ENCODE peak calls at places on chromosomes 1 and 21, in ten cellular contexts. One of them, this sample, is unnamed.

GRCh38 chr1:94690033-94690712 is 130.0 kb upstream of the SLC44A3 start:
- DNase-seq in PC-3: no peak
- DNase-seq in left ventricle myocardium inferior: no peak
- DNase-seq in GM13977: no peak
- DNase-seq in fibroblast of mammary gland: peak; percentile 92
- DNase-seq in GM12865: no peak
- DNase-seq in HFF-Myc: no peak
- DNase-seq in body of pancreas: no peak
- DNase-seq in OCI-LY7: no peak
- DNase-seq in astrocyte of the cerebellum: peak; percentile 93
- DNase-seq in this sample: peak; percentile 95

GRCh38 chr1:158646465-158646864 is 40.0 kb downstream of the SPTA1 start:
- DNase-seq in PC-3: no peak
- DNase-seq in left ventricle myocardium inferior: no peak
- DNase-seq in GM13977: no peak
- DNase-seq in fibroblast of mammary gland: no peak
- DNase-seq in GM12865: no peak
- DNase-seq in HFF-Myc: no peak
- DNase-seq in body of pancreas: no peak
- DNase-seq in OCI-LY7: no peak
- DNase-seq in astrocyte of the cerebellum: no peak
- DNase-seq in this sample: no peak

GRCh38 chr1:110616587-110616986 is 10.4 kb upstream of the KCNA2 start:
- DNase-seq in PC-3: peak; percentile 27
- DNase-seq in left ventricle myocardium inferior: no peak
- DNase-seq in GM13977: no peak
- DNase-seq in fibroblast of mammary gland: peak; percentile 23
- DNase-seq in GM12865: no peak
- DNase-seq in HFF-Myc: no peak
- DNase-seq in body of pancreas: no peak
- DNase-seq in OCI-LY7: no peak
- DNase-seq in astrocyte of the cerebellum: no peak
- DNase-seq in this sample: peak; percentile 8

GRCh38 chr1:179016694-179017382 is 8.9 kb upstream of the FAM20B start:
- DNase-seq in PC-3: peak; percentile 93
- DNase-seq in left ventricle myocardium inferior: peak; percentile 86
- DNase-seq in GM13977: no peak
- DNase-seq in fibroblast of mammary gland: peak; percentile 94
- DNase-seq in GM12865: no peak
- DNase-seq in HFF-Myc: peak; percentile 87
- DNase-seq in body of pancreas: peak; percentile 65
- DNase-seq in OCI-LY7: no peak
- DNase-seq in astrocyte of the cerebellum: peak; percentile 81
- DNase-seq in this sample: peak; percentile 89

GRCh38 chr1:178494569-178494971 is 2.2 kb downstream of the CLEC20A start:
- DNase-seq in PC-3: no peak
- DNase-seq in left ventricle myocardium inferior: no peak
- DNase-seq in GM13977: no peak
- DNase-seq in fibroblast of mammary gland: no peak
- DNase-seq in GM12865: no peak
- DNase-seq in HFF-Myc: no peak
- DNase-seq in body of pancreas: no peak
- DNase-seq in OCI-LY7: no peak
- DNase-seq in astrocyte of the cerebellum: no peak
- DNase-seq in this sample: no peak

GRCh38 chr1:213523781-213524398 is 463.9 kb upstream of the PROX1 start:
- DNase-seq in PC-3: no peak
- DNase-seq in left ventricle myocardium inferior: peak; percentile 31
- DNase-seq in GM13977: no peak
- DNase-seq in fibroblast of mammary gland: no peak
- DNase-seq in GM12865: no peak
- DNase-seq in HFF-Myc: no peak
- DNase-seq in body of pancreas: no peak
- DNase-seq in OCI-LY7: no peak
- DNase-seq in astrocyte of the cerebellum: no peak
- DNase-seq in this sample: no peak

GRCh38 chr1:79193211-79194079 is 186.9 kb upstream of the ADGRL4 start:
- DNase-seq in PC-3: peak; percentile 84
- DNase-seq in left ventricle myocardium inferior: no peak
- DNase-seq in GM13977: no peak
- DNase-seq in fibroblast of mammary gland: peak; percentile 70
- DNase-seq in GM12865: peak; percentile 48
- DNase-seq in HFF-Myc: no peak
- DNase-seq in body of pancreas: no peak
- DNase-seq in OCI-LY7: peak; percentile 7
- DNase-seq in astrocyte of the cerebellum: no peak
- DNase-seq in this sample: peak; percentile 33

GRCh38 chr1:156347337-156347736 is 9.0 kb downstream of the TSACC start:
- DNase-seq in PC-3: no peak
- DNase-seq in left ventricle myocardium inferior: no peak
- DNase-seq in GM13977: no peak
- DNase-seq in fibroblast of mammary gland: peak; percentile 92
- DNase-seq in GM12865: no peak
- DNase-seq in HFF-Myc: peak; percentile 72
- DNase-seq in body of pancreas: no peak
- DNase-seq in OCI-LY7: no peak
- DNase-seq in astrocyte of the cerebellum: no peak
- DNase-seq in this sample: peak; percentile 88

GRCh38 chr1:14326857-14327256 is 271.6 kb upstream of the KAZN start:
- DNase-seq in PC-3: no peak
- DNase-seq in left ventricle myocardium inferior: no peak
- DNase-seq in GM13977: no peak
- DNase-seq in fibroblast of mammary gland: no peak
- DNase-seq in GM12865: no peak
- DNase-seq in HFF-Myc: no peak
- DNase-seq in body of pancreas: no peak
- DNase-seq in OCI-LY7: no peak
- DNase-seq in astrocyte of the cerebellum: no peak
- DNase-seq in this sample: no peak

GRCh38 chr1:194658090-194658439 is 1471.7 kb upstream of the B3GALT2 start:
- DNase-seq in PC-3: peak; percentile 78
- DNase-seq in left ventricle myocardium inferior: no peak
- DNase-seq in GM13977: no peak
- DNase-seq in fibroblast of mammary gland: peak; percentile 3
- DNase-seq in GM12865: peak; percentile 11
- DNase-seq in HFF-Myc: peak; percentile 46
- DNase-seq in body of pancreas: no peak
- DNase-seq in OCI-LY7: no peak
- DNase-seq in astrocyte of the cerebellum: peak; percentile 72
- DNase-seq in this sample: peak; percentile 72

GRCh38 chr1:229093546-229094336 is 177.2 kb upstream of the RAB4A start:
- DNase-seq in PC-3: peak; percentile 92
- DNase-seq in left ventricle myocardium inferior: no peak
- DNase-seq in GM13977: no peak
- DNase-seq in fibroblast of mammary gland: no peak
- DNase-seq in GM12865: no peak
- DNase-seq in HFF-Myc: no peak
- DNase-seq in body of pancreas: peak; percentile 76
- DNase-seq in OCI-LY7: no peak
- DNase-seq in astrocyte of the cerebellum: no peak
- DNase-seq in this sample: no peak

GRCh38 chr1:179883040-179883501 is 986 bp downstream of the TOR1AIP1 start:
- DNase-seq in PC-3: no peak
- DNase-seq in left ventricle myocardium inferior: no peak
- DNase-seq in GM13977: peak; percentile 21
- DNase-seq in fibroblast of mammary gland: no peak
- DNase-seq in GM12865: peak; percentile 75
- DNase-seq in HFF-Myc: no peak
- DNase-seq in body of pancreas: no peak
- DNase-seq in OCI-LY7: peak; percentile 75
- DNase-seq in astrocyte of the cerebellum: no peak
- DNase-seq in this sample: no peak

GRCh38 chr1:203131548-203132200 is 4.1 kb downstream of the ADORA1 start:
- DNase-seq in PC-3: no peak
- DNase-seq in left ventricle myocardium inferior: no peak
- DNase-seq in GM13977: no peak
- DNase-seq in fibroblast of mammary gland: no peak
- DNase-seq in GM12865: no peak
- DNase-seq in HFF-Myc: no peak
- DNase-seq in body of pancreas: no peak
- DNase-seq in OCI-LY7: no peak
- DNase-seq in astrocyte of the cerebellum: no peak
- DNase-seq in this sample: no peak

GRCh38 chr1:38451541-38451993 is 405.0 kb upstream of the POU3F1 start:
- DNase-seq in PC-3: no peak
- DNase-seq in left ventricle myocardium inferior: no peak
- DNase-seq in GM13977: no peak
- DNase-seq in fibroblast of mammary gland: no peak
- DNase-seq in GM12865: no peak
- DNase-seq in HFF-Myc: no peak
- DNase-seq in body of pancreas: no peak
- DNase-seq in OCI-LY7: no peak
- DNase-seq in astrocyte of the cerebellum: peak; percentile 46
- DNase-seq in this sample: peak; percentile 25

GRCh38 chr1:9352364-9353140 is 59.9 kb downstream of the SPSB1 start:
- DNase-seq in PC-3: no peak
- DNase-seq in left ventricle myocardium inferior: no peak
- DNase-seq in GM13977: no peak
- DNase-seq in fibroblast of mammary gland: no peak
- DNase-seq in GM12865: no peak
- DNase-seq in HFF-Myc: no peak
- DNase-seq in body of pancreas: no peak
- DNase-seq in OCI-LY7: no peak
- DNase-seq in astrocyte of the cerebellum: no peak
- DNase-seq in this sample: no peak
- TF ChIP-seq CTCF in PC-3: no peak
- TF ChIP-seq CTCF in left ventricle myocardium inferior: no peak
- TF ChIP-seq CTCF in GM13977: peak; percentile 14
- TF ChIP-seq CTCF in fibroblast of mammary gland: no peak
- TF ChIP-seq CTCF in GM12865: no peak
- TF ChIP-seq CTCF in HFF-Myc: no peak
- TF ChIP-seq CTCF in body of pancreas: no peak
- TF ChIP-seq CTCF in OCI-LY7: no peak
- TF ChIP-seq CTCF in astrocyte of the cerebellum: no peak
- TF ChIP-seq CTCF in this sample: no peak

DNA sequence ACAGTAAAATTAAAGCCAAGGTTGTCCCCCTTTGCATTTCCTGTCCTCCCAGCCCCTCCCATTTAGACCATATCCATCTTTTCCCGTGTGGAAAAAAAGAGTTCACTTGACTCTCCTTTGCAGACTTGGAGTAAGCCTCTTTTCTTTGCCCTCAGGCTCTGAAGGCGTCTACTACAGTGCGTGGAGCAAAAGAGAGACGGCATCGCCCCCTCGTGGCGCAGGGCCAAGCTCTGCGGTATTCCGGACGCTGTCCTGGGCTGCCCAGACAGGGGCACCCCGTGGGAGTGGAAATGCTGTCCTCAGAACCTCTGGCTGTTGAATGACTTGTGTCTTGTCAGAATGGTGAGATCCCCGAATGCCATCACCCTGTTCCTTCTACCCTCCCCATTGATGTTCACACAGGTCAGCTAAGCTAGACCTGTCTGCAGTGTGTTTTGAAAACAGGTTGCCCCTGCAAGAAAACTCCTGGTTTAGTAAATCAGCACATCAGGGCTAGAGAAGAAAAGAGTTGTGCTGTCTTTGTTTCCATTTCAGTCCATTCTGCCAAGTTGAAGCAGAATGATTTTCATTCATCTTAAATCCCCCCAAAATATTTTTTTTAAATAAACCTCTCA is 12.3 kb upstream of the GJA8 start:
- DNase-seq in PC-3: peak; percentile 97
- DNase-seq in left ventricle myocardium inferior: peak; percentile 64
- DNase-seq in GM13977: peak; percentile 53
- DNase-seq in fibroblast of mammary gland: peak; percentile 22
- DNase-seq in GM12865: peak; percentile 61
- DNase-seq in HFF-Myc: no peak
- DNase-seq in body of pancreas: peak; percentile 19
- DNase-seq in OCI-LY7: peak; percentile 64
- DNase-seq in astrocyte of the cerebellum: peak; percentile 2
- DNase-seq in this sample: peak; percentile 55
- TF ChIP-seq CTCF in PC-3: peak; percentile 98
- TF ChIP-seq CTCF in left ventricle myocardium inferior: peak; percentile 76
- TF ChIP-seq CTCF in GM13977: peak; percentile 85
- TF ChIP-seq CTCF in fibroblast of mammary gland: peak; percentile 28
- TF ChIP-seq CTCF in GM12865: peak; percentile 83
- TF ChIP-seq CTCF in HFF-Myc: peak; percentile 64
- TF ChIP-seq CTCF in body of pancreas: peak; percentile 13
- TF ChIP-seq CTCF in OCI-LY7: peak; percentile 87
- TF ChIP-seq CTCF in astrocyte of the cerebellum: peak; percentile 36
- TF ChIP-seq CTCF in this sample: peak; percentile 76

GRCh38 chr1:216793303-216793702 is 70.1 kb upstream of the ESRRG start:
- DNase-seq in PC-3: peak; percentile 45
- DNase-seq in left ventricle myocardium inferior: no peak
- DNase-seq in GM13977: no peak
- DNase-seq in fibroblast of mammary gland: no peak
- DNase-seq in GM12865: peak; percentile 1
- DNase-seq in HFF-Myc: no peak
- DNase-seq in body of pancreas: no peak
- DNase-seq in OCI-LY7: no peak
- DNase-seq in astrocyte of the cerebellum: no peak
- DNase-seq in this sample: no peak
- TF ChIP-seq CTCF in PC-3: peak; percentile 47
- TF ChIP-seq CTCF in left ventricle myocardium inferior: no peak
- TF ChIP-seq CTCF in GM13977: no peak
- TF ChIP-seq CTCF in fibroblast of mammary gland: no peak
- TF ChIP-seq CTCF in GM12865: no peak
- TF ChIP-seq CTCF in HFF-Myc: no peak
- TF ChIP-seq CTCF in body of pancreas: no peak
- TF ChIP-seq CTCF in OCI-LY7: no peak
- TF ChIP-seq CTCF in astrocyte of the cerebellum: no peak
- TF ChIP-seq CTCF in this sample: no peak

GRCh38 chr21:32467291-32467690 is 54.8 kb downstream of the EVA1C start:
- DNase-seq in PC-3: no peak
- DNase-seq in left ventricle myocardium inferior: no peak
- DNase-seq in GM13977: no peak
- DNase-seq in fibroblast of mammary gland: no peak
- DNase-seq in GM12865: no peak
- DNase-seq in HFF-Myc: no peak
- DNase-seq in body of pancreas: no peak
- DNase-seq in OCI-LY7: no peak
- DNase-seq in astrocyte of the cerebellum: no peak
- DNase-seq in this sample: no peak

GRCh38 chr21:32459972-32460371 is 47.5 kb downstream of the EVA1C start:
- DNase-seq in PC-3: no peak
- DNase-seq in left ventricle myocardium inferior: no peak
- DNase-seq in GM13977: no peak
- DNase-seq in fibroblast of mammary gland: no peak
- DNase-seq in GM12865: no peak
- DNase-seq in HFF-Myc: no peak
- DNase-seq in body of pancreas: no peak
- DNase-seq in OCI-LY7: no peak
- DNase-seq in astrocyte of the cerebellum: no peak
- DNase-seq in this sample: no peak

GRCh38 chr21:32461503-32461902 is 49.0 kb downstream of the EVA1C start:
- DNase-seq in PC-3: no peak
- DNase-seq in left ventricle myocardium inferior: no peak
- DNase-seq in GM13977: no peak
- DNase-seq in fibroblast of mammary gland: no peak
- DNase-seq in GM12865: no peak
- DNase-seq in HFF-Myc: no peak
- DNase-seq in body of pancreas: no peak
- DNase-seq in OCI-LY7: no peak
- DNase-seq in astrocyte of the cerebellum: no peak
- DNase-seq in this sample: no peak

GRCh38 chr21:32463889-32464300 is 51.4 kb downstream of the EVA1C start:
- DNase-seq in PC-3: peak; percentile 80
- DNase-seq in left ventricle myocardium inferior: no peak
- DNase-seq in GM13977: no peak
- DNase-seq in fibroblast of mammary gland: peak; percentile 95
- DNase-seq in GM12865: no peak
- DNase-seq in HFF-Myc: peak; percentile 81
- DNase-seq in body of pancreas: no peak
- DNase-seq in OCI-LY7: no peak
- DNase-seq in astrocyte of the cerebellum: peak; percentile 94
- DNase-seq in this sample: peak; percentile 87

GRCh38 chr21:32463367-32463766 is 50.9 kb downstream of the EVA1C start:
- DNase-seq in PC-3: peak; percentile 66
- DNase-seq in left ventricle myocardium inferior: no peak
- DNase-seq in GM13977: no peak
- DNase-seq in fibroblast of mammary gland: peak; percentile 73
- DNase-seq in GM12865: no peak
- DNase-seq in HFF-Myc: peak; percentile 59
- DNase-seq in body of pancreas: no peak
- DNase-seq in OCI-LY7: no peak
- DNase-seq in astrocyte of the cerebellum: no peak
- DNase-seq in this sample: peak; percentile 26
- TF ChIP-seq CTCF in PC-3: no peak
- TF ChIP-seq CTCF in left ventricle myocardium inferior: no peak
- TF ChIP-seq CTCF in GM13977: no peak
- TF ChIP-seq CTCF in fibroblast of mammary gland: no peak
- TF ChIP-seq CTCF in GM12865: no peak
- TF ChIP-seq CTCF in HFF-Myc: no peak
- TF ChIP-seq CTCF in body of pancreas: no peak
- TF ChIP-seq CTCF in OCI-LY7: no peak
- TF ChIP-seq CTCF in astrocyte of the cerebellum: no peak
- TF ChIP-seq CTCF in this sample: no peak

This sample was measured in HFFc6.